ENCODE peak calls at places on chromosomes 5 and 9, in nine cellular contexts. K is stomach, L is Peyer's patch, E is heart left ventricle, R is GM06990, V is choroid plexus epithelial cell, A is ovary, G is bronchial epithelial cell, H is H9. U is an unnamed sample.

GRCh38 chr5:173056783-173057061 is 570 bp downstream of the CREBRF start:
- DNase-seq in G (no peak), R (no peak), K (no peak), E (no peak), H (no peak), A (no peak), V (no peak), L (no peak), U (peak)

GRCh38 chr9:136681029-136681428 is 6.2 kb downstream of the AGPAT2 start:
- DNase-seq in E (no peak), L (no peak), K (no peak), R (no peak), A (no peak), G (no peak), V (no peak), H (no peak), U (no peak)

GRCh38 chr5:98454904-98455303 is 318.6 kb upstream of the RGMB start:
- DNase-seq in A (no peak), L (no peak), H (no peak), V (peak), G (peak), K (no peak), R (no peak), E (no peak), U (no peak)

GRCh38 chr9:18923167-18923566 is 109.8 kb downstream of the SAXO1 start:
- DNase-seq in L (no peak), E (no peak), R (no peak), A (no peak), H (no peak), K (no peak), G (no peak), V (peak), U (no peak)

GRCh38 chr5:123097871-123098735 is 9.1 kb downstream of the PRDM6 start:
- DNase-seq in A (no peak), E (no peak), H (no peak), R (no peak), K (no peak), G (no peak), L (no peak), V (no peak), U (no peak)

GRCh38 chr5:16916262-16916878 is 19.7 kb downstream of the MYO10 start:
- DNase-seq in K (no peak), V (peak), R (no peak), H (no peak), G (peak), L (no peak), A (no peak), E (no peak), U (no peak)

GRCh38 chr5:158013939-158014338 is 155.0 kb upstream of the CLINT1 start:
- DNase-seq in H (peak), K (no peak), L (no peak), V (peak), G (peak), R (no peak), E (peak), A (no peak), U (no peak)

GRCh38 chr9:133644968-133645765 is 9.0 kb downstream of the DBH start:
- DNase-seq in K (no peak), G (no peak), E (no peak), V (no peak), R (no peak), L (no peak), H (no peak), A (no peak), U (no peak)

GRCh38 chr5:89268460-89268859 is 385.5 kb upstream of the MEF2C start:
- DNase-seq in V (no peak), A (no peak), G (peak), E (no peak), L (no peak), R (peak), H (no peak), K (no peak), U (no peak)

GRCh38 chr5:171606414-171607024 is 179.1 kb upstream of the SMIM23 start:
- DNase-seq in H (no peak), E (no peak), K (no peak), V (peak), A (no peak), L (no peak), G (peak), R (no peak), U (no peak)

GRCh38 chr5:180115326-180116076 is 43.9 kb upstream of the RNF130 start:
- DNase-seq in E (no peak), A (no peak), R (no peak), H (no peak), K (no peak), G (no peak), V (no peak), L (no peak), U (no peak)

GRCh38 chr5:134490255-134490924 is 35.1 kb upstream of the JADE2 start:
- DNase-seq in V (no peak), E (no peak), R (no peak), A (no peak), L (no peak), H (no peak), K (peak), G (no peak), U (peak)

GRCh38 chr5:64834611-64835010 is 65.9 kb downstream of the CWC27 start:
- DNase-seq in G (no peak), R (no peak), A (no peak), E (no peak), V (no peak), K (no peak), L (no peak), H (no peak), U (no peak)

GRCh38 chr9:27181381-27181780 is 72.4 kb downstream of the TEK start:
- DNase-seq in A (no peak), K (no peak), L (no peak), R (no peak), G (peak), V (peak), E (no peak), H (no peak), U (no peak)

GRCh38 chr9:134614256-134614655 is 27.3 kb upstream of the COL5A1 start:
- DNase-seq in E (no peak), V (no peak), R (no peak), K (no peak), G (no peak), H (no peak), A (no peak), L (no peak), U (no peak)

GRCh38 chr5:158773151-158773550 is 326.6 kb downstream of the EBF1 start:
- DNase-seq in V (no peak), L (no peak), R (no peak), A (no peak), K (no peak), H (no peak), G (no peak), E (no peak), U (no peak)

GRCh38 chr5:93653716-93654115 is 70.7 kb downstream of the NR2F1 start:
- DNase-seq in G (no peak), V (no peak), A (no peak), L (no peak), K (no peak), E (no peak), H (no peak), R (no peak), U (no peak)

GRCh38 chr9:69549310-69550202 is 122.6 kb downstream of the APBA1 start:
- DNase-seq in A (no peak), E (no peak), K (no peak), H (no peak), V (peak), G (peak), L (no peak), R (no peak), U (no peak)

GRCh38 chr5:143644751-143645150 is 167.2 kb upstream of the HMHB1 start:
- DNase-seq in H (no peak), K (no peak), L (no peak), R (no peak), V (no peak), E (no peak), G (no peak), A (no peak), U (no peak)

GRCh38 chr9:114691046-114691955 is 9.3 kb upstream of the TEX48 start:
- DNase-seq in K (no peak), G (peak), H (no peak), R (peak), L (no peak), A (no peak), V (peak), E (no peak), U (no peak)

GRCh38 chr5:181171782-181172181 is 24.4 kb downstream of the OR2V2 start:
- DNase-seq in L (no peak), E (no peak), G (no peak), V (no peak), A (no peak), R (no peak), H (no peak), K (no peak), U (no peak)

GRCh38 chr5:181173420-181174342 is 26.3 kb downstream of the OR2V2 start:
- DNase-seq in R (peak), H (peak), L (no peak), V (peak), G (peak), E (no peak), K (no peak), A (no peak), U (no peak)

GRCh38 chr5:181170237-181170830 is 22.9 kb downstream of the OR2V2 start:
- DNase-seq in H (peak), G (no peak), R (no peak), A (no peak), K (no peak), L (no peak), V (no peak), E (no peak), U (no peak)

GRCh38 chr5:181170996-181171395 is 23.6 kb downstream of the OR2V2 start:
- DNase-seq in V (no peak), E (no peak), A (no peak), K (no peak), H (no peak), R (no peak), G (no peak), L (no peak), U (no peak)

GRCh38 chr5:181173027-181173419 is 25.6 kb downstream of the OR2V2 start:
- DNase-seq in L (no peak), V (no peak), E (no peak), G (no peak), A (no peak), R (no peak), H (no peak), K (no peak), U (no peak)
- TF ChIP-seq CTCF in L (no peak), V (no peak), E (no peak), G (no peak), A (no peak), R (peak), H (peak), K (no peak), U (peak)

GRCh38 chr9:98383758-98384157 is 128.3 kb upstream of the TBC1D2 start:
- DNase-seq in V (peak), G (no peak), H (no peak), K (no peak), A (no peak), L (no peak), E (no peak), R (no peak), U (no peak)
- TF ChIP-seq CTCF in V (peak), G (no peak), H (peak), K (no peak), A (no peak), L (no peak), E (no peak), R (no peak), U (no peak)

GRCh38 chr5:74336286-74336685 is 304.2 kb downstream of the ENC1 start:
- DNase-seq in V (no peak), K (no peak), R (no peak), E (no peak), H (no peak), G (no peak), A (no peak), L (no peak), U (no peak)
- TF ChIP-seq CTCF in V (peak), K (no peak), R (no peak), E (no peak), H (peak), G (peak), A (no peak), L (no peak), U (peak)

DNA sequence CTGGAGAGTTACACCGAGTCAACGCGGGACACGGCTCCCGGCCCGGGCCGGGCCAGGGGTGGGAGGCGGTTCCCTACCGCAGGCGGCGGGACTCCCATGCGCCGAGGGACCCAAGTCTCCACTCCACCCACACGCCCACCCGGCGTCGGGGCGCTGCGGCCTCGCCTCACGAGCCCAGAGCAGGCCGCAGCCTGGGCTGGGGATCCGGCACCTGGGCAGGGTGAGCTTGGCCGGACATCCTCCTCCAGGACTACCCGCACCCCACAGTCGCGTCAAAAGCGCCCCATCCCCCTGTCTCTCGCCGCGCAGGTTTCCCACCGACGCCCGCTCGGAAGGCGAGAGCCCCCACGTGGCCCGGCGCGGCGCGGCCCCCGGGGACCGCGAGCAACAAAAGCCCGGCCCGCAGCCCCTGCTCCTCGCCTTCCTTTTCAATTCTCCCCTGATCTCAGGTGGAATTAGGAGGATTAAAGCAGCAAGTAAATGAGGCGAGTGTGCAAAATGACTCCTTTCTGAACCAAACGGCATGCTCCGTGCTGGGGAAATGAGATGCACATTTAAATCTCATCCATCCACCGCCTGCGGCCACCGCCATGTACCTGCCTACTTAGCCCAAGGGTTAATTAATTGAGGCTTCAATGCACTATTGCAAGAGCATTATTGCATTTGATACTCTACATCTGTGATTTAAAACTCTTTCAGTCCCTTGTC is 196.6 kb upstream of the TBCA start:
- DNase-seq in K (no peak), H (no peak), A (no peak), L (no peak), V (no peak), E (no peak), R (peak), G (no peak), U (no peak)
- TF ChIP-seq CTCF in K (no peak), H (no peak), A (no peak), L (no peak), V (no peak), E (no peak), R (peak), G (peak), U (peak)

GRCh38 chr5:177509361-177509951 is at the start of gene DOK3:
- DNase-seq in H (peak), E (peak), V (no peak), G (no peak), A (no peak), R (peak), L (no peak), K (peak), U (peak)

GRCh38 chr5:177509991-177510566 is 453 bp upstream of the DOK3 start:
- DNase-seq in L (no peak), H (no peak), R (peak), G (no peak), A (no peak), E (no peak), V (no peak), K (no peak), U (no peak)

GRCh38 chr5:177511796-177512675 is 2.4 kb upstream of the DOK3 start:
- DNase-seq in G (no peak), R (no peak), V (no peak), K (no peak), E (no peak), L (no peak), H (no peak), A (no peak), U (peak)

GRCh38 chr5:177511181-177511580 is 1.6 kb upstream of the DOK3 start:
- DNase-seq in K (no peak), V (no peak), A (no peak), E (no peak), H (no peak), G (no peak), R (no peak), L (no peak), U (no peak)

GRCh38 chr5:177510567-177511053 is 984 bp upstream of the DOK3 start:
- DNase-seq in L (no peak), V (no peak), G (no peak), K (no peak), E (no peak), A (no peak), H (no peak), R (no peak), U (no peak)
- TF ChIP-seq CTCF in L (no peak), V (no peak), G (no peak), K (no peak), E (no peak), A (no peak), H (no peak), R (no peak), U (no peak)

DNA sequence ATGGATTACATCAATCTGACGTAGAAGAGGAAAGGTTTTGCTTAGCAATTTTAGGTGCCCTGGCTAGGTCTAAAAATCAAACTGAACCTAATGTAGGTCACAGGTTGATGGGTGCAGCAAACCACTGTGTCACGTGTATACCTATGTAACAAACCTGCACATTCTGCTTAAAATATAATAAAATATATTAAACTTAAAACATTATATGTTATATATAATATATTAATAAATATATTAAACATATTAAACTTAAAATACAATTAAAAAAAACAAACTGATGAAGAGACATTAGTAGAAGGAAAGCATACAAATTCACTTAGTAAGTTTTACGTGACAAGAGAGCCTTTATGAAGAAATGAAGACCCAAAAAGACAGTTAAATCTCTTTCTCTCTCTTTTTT is 51.7 kb upstream of the FBXL17 start:
- DNase-seq in R (no peak), G (no peak), E (no peak), H (no peak), V (no peak), A (no peak), K (no peak), L (no peak), U (no peak)
- TF ChIP-seq CTCF in R (no peak), G (no peak), E (no peak), H (no peak), V (no peak), A (no peak), K (no peak), L (no peak), U (no peak)

GRCh38 chr9:95609426-95609825 is 92.7 kb upstream of the PTCH1 start:
- DNase-seq in L (no peak), G (peak), V (no peak), K (no peak), H (no peak), E (no peak), R (no peak), A (no peak), U (no peak)
- TF ChIP-seq CTCF in L (no peak), G (no peak), V (no peak), K (no peak), H (no peak), E (no peak), R (no peak), A (no peak), U (no peak)

GRCh38 chr5:68266457-68266856 is 50.9 kb downstream of the PIK3R1 start:
- DNase-seq in G (no peak), E (no peak), V (peak), H (no peak), A (no peak), K (no peak), R (no peak), L (no peak), U (no peak)
- TF ChIP-seq CTCF in G (no peak), E (no peak), V (no peak), H (no peak), A (no peak), K (no peak), R (no peak), L (no peak), U (no peak)

GRCh38 chr5:116289276-116289675 is 204.5 kb downstream of the COMMD10 start:
- DNase-seq in A (no peak), G (no peak), H (peak), E (no peak), K (no peak), L (no peak), R (no peak), V (no peak), U (no peak)
- TF ChIP-seq CTCF in A (no peak), G (no peak), H (peak), E (no peak), K (no peak), L (no peak), R (no peak), V (peak), U (no peak)